ENCODE peak calls at places on chromosomes 5 and 9, in four cellular contexts. Y is AG04450, S is uterus, Z is amniotic epithelial cell. N is an unnamed sample.

GRCh38 chr5:6583049-6583880 is 49.6 kb downstream of the NSUN2 start:
- DNase-seq in Z (peak), Y (no peak), S (no peak), N (peak)

GRCh38 chr5:139378941-139379361 is 4.1 kb downstream of the SLC23A1 start:
- DNase-seq in S (no peak), Z (no peak), Y (no peak), N (no peak)

GRCh38 chr9:12351293-12351852 is 341.8 kb upstream of the TYRP1 start:
- DNase-seq in Z (no peak), Y (no peak), S (no peak), N (no peak)

GRCh38 chr9:114076237-114077161 is 1.6 kb downstream of the AMBP start:
- DNase-seq in Y (no peak), S (no peak), Z (no peak), N (no peak)

GRCh38 chr9:86548220-86548619 is 194.0 kb upstream of the TUT7 start:
- DNase-seq in S (no peak), Y (no peak), Z (peak), N (no peak)

GRCh38 chr9:74666625-74667316 is 169.6 kb downstream of the RORB start:
- DNase-seq in Z (peak), Y (no peak), S (peak), N (peak)

GRCh38 chr5:173554038-173554955 is 62.2 kb downstream of the BOD1 start:
- DNase-seq in S (no peak), Z (peak), Y (no peak), N (no peak)

GRCh38 chr5:470961-471749 is 28.2 kb downstream of the EXOC3 start:
- DNase-seq in Z (no peak), S (no peak), Y (no peak), N (no peak)

GRCh38 chr9:137657606-137658005 is 38.8 kb downstream of the EHMT1 start:
- DNase-seq in Y (no peak), S (no peak), Z (no peak), N (no peak)

GRCh38 chr9:106758911-106759310 is 104.1 kb upstream of the ZNF462 start:
- DNase-seq in S (no peak), Y (no peak), Z (no peak), N (peak)

GRCh38 chr5:33824516-33825195 is 67.1 kb downstream of the ADAMTS12 start:
- DNase-seq in Z (peak), S (no peak), Y (peak), N (peak)

GRCh38 chr9:17462869-17463464 is 115.9 kb upstream of the SH3GL2 start:
- DNase-seq in S (peak), Y (peak), Z (peak), N (peak)

GRCh38 chr5:111641533-111642230 is 115.3 kb downstream of the NREP start:
- DNase-seq in Y (peak), S (no peak), Z (peak), N (peak)

GRCh38 chr5:40796487-40796889 is 1.7 kb downstream of the PRKAA1 start:
- DNase-seq in S (no peak), Z (peak), Y (no peak), N (peak)

GRCh38 chr9:116238225-116238624 is 84.6 kb downstream of the PAPPA start:
- DNase-seq in S (no peak), Z (peak), Y (peak), N (peak)

GRCh38 chr5:141349917-141350619 is at the start of gene PCDHGB1:
- DNase-seq in Y (no peak), Z (peak), S (no peak), N (peak)

GRCh38 chr5:37370550-37370863 is 399 bp downstream of the NUP155 start:
- DNase-seq in Y (no peak), Z (no peak), S (no peak), N (no peak)

GRCh38 chr5:134458676-134459403 is 47.2 kb upstream of the CDKN2AIPNL start:
- DNase-seq in S (no peak), Y (no peak), Z (no peak), N (no peak)

GRCh38 chr5:74313896-74314295 is 326.6 kb downstream of the ENC1 start:
- DNase-seq in Y (no peak), Z (no peak), S (no peak), N (no peak)

GRCh38 chr5:39755986-39756385 is 331.2 kb upstream of the DAB2 start:
- DNase-seq in Z (peak), Y (peak), S (peak), N (peak)

GRCh38 chr5:90170231-90170630 is 239.3 kb downstream of the CETN3 start:
- DNase-seq in Z (no peak), S (no peak), Y (no peak), N (peak)

GRCh38 chr5:142106061-142106460 is 2.5 kb upstream of the NDFIP1 start:
- DNase-seq in Y (no peak), Z (peak), S (peak), N (peak)

GRCh38 chr5:107063511-107063910 is 607.2 kb downstream of the EFNA5 start:
- DNase-seq in S (no peak), Z (peak), Y (no peak), N (no peak)

GRCh38 chr9:105967798-105968197 is 273.5 kb downstream of the TMEM38B start:
- DNase-seq in Y (no peak), S (no peak), Z (no peak), N (no peak)

GRCh38 chr9:131517761-131518190 is 13.3 kb downstream of the UCK1 start:
- DNase-seq in Z (no peak), Y (no peak), S (no peak), N (no peak)

GRCh38 chr5:88695232-88695631 is 187.8 kb downstream of the MEF2C start:
- DNase-seq in Z (no peak), Y (no peak), S (no peak), N (no peak)

GRCh38 chr9:93058357-93059096 is at the start of gene SUSD3:
- DNase-seq in S (peak), Z (no peak), Y (no peak), N (peak)

GRCh38 chr5:18220631-18221030 is 586.4 kb downstream of the TAF11L14 start:
- DNase-seq in Y (no peak), S (no peak), Z (no peak), N (no peak)

GRCh38 chr5:75042511-75042910 is 9.8 kb downstream of the GCNT4 start:
- DNase-seq in Z (peak), S (no peak), Y (no peak), N (no peak)

GRCh38 chr9:79731483-79731882 is 159.7 kb downstream of the TLE4 start:
- DNase-seq in Y (no peak), S (no peak), Z (peak), N (no peak)

GRCh38 chr5:59069438-59070079 is 486.7 kb downstream of the RAB3C start:
- DNase-seq in Y (peak), S (peak), Z (peak), N (peak)

GRCh38 chr5:1431021-1431811 is 14.0 kb downstream of the SLC6A3 start:
- DNase-seq in Y (no peak), S (no peak), Z (no peak), N (no peak)

GRCh38 chr5:87541033-87541432 is 128.3 kb upstream of the CCNH start:
- DNase-seq in Y (no peak), Z (peak), S (peak), N (peak)

GRCh38 chr5:1762121-1762877 is 37.3 kb downstream of the MRPL36 start:
- DNase-seq in S (no peak), Y (no peak), Z (no peak), N (no peak)

GRCh38 chr9:15349892-15350761 is 43.1 kb upstream of the TTC39B start:
- DNase-seq in S (no peak), Y (no peak), Z (no peak), N (no peak)

GRCh38 chr9:21553441-21553840 is 71.3 kb upstream of the IFNE start:
- DNase-seq in Z (no peak), Y (no peak), S (no peak), N (no peak)

GRCh38 chr9:134557331-134557730 is 84.3 kb upstream of the COL5A1 start:
- DNase-seq in S (peak), Z (no peak), Y (no peak), N (no peak)

GRCh38 chr5:180115326-180116076 is 43.9 kb upstream of the RNF130 start:
- DNase-seq in S (no peak), Y (no peak), Z (no peak), N (no peak)